ENCODE peak calls at places on chromosomes 5 and 9, in ten cellular contexts. E is fibroblast of lung; M is AG09319; J is brain pericyte; D is Caki2; B is activated CD4-positive, alpha-beta T cell treated with anti-CD3 and anti-CD28 coated beads, Interleukin-2, amount 50 U/mL, for 4 hours; I is stimulated activated CD4-positive, alpha-beta T cell treated with anti-CD3 and anti-CD28 coated beads, Interleukin-12 subunit alpha, Interleukin-12 subunit beta, amount 100 ng/mL, for 4 hours; H is HEK293T; U is ELR; R is mucosa of gallbladder. X is an unnamed sample.

GRCh38 chr9:92407818-92408217 is 3.4 kb upstream of the OGN start:
- DNase-seq in E (no peak), M (no peak), J (no peak), D (no peak), B (no peak), I (no peak), H (no peak), U (no peak), R (no peak), X (no peak)

GRCh38 chr5:90020575-90021535 is 388.7 kb downstream of the CETN3 start:
- DNase-seq in E (peak), M (no peak), J (peak), D (peak), B (no peak), I (no peak), H (no peak), U (peak), R (no peak), X (no peak)

GRCh38 chr9:136438909-136439549 is 616 bp downstream of the INPP5E start:
- DNase-seq in E (peak), M (no peak), J (no peak), D (no peak), B (peak), I (peak), H (peak), U (peak), R (no peak), X (peak)

GRCh38 chr9:113309204-113309813 is 6.1 kb upstream of the RNF183 start:
- DNase-seq in E (peak), M (no peak), J (no peak), D (peak), B (peak), I (no peak), H (peak), U (peak), R (peak), X (no peak)

GRCh38 chr5:157217289-157218024 is 36.8 kb downstream of the ITK start:
- DNase-seq in E (no peak), M (no peak), J (no peak), D (no peak), B (peak), I (peak), H (no peak), U (no peak), R (no peak), X (no peak)

GRCh38 chr5:16784843-16785791 is 151.0 kb downstream of the MYO10 start:
- DNase-seq in E (peak), M (no peak), J (no peak), D (no peak), B (no peak), I (peak), H (no peak), U (no peak), R (no peak), X (no peak)

GRCh38 chr5:179225387-179225786 is 119.9 kb downstream of the ADAMTS2 start:
- DNase-seq in E (no peak), M (no peak), J (no peak), D (no peak), B (no peak), I (no peak), H (no peak), U (no peak), R (no peak), X (no peak)

GRCh38 chr5:96936431-96937221 is 746 bp downstream of the LNPEP start:
- DNase-seq in E (peak), M (no peak), J (no peak), D (peak), B (peak), I (peak), H (peak), U (peak), R (peak), X (peak)

GRCh38 chr5:174520420-174521396 is 203.7 kb upstream of the MSX2 start:
- DNase-seq in E (peak), M (no peak), J (no peak), D (no peak), B (no peak), I (no peak), H (peak), U (no peak), R (peak), X (peak)

GRCh38 chr9:117809751-117810150 is 105.5 kb downstream of the TLR4 start:
- DNase-seq in E (no peak), M (no peak), J (no peak), D (no peak), B (no peak), I (no peak), H (no peak), U (no peak), R (no peak), X (no peak)

GRCh38 chr9:250039-250438 is 35.4 kb downstream of the DOCK8 start:
- DNase-seq in E (no peak), M (no peak), J (no peak), D (no peak), B (no peak), I (no peak), H (no peak), U (no peak), R (no peak), X (no peak)

X was measured in Caco-2.